ENCODE peak calls at places on chromosomes 4 and X, in seven cellular contexts. J, X, M, D, R, Z and N are unnamed samples.

GRCh38 chr4:7978907-7979651 is 39.4 kb upstream of the AFAP1 start:
- DNase-seq in D (no peak), Z (no peak), R (no peak), M (no peak), X (no peak), J (no peak), N (no peak)

GRCh38 chr4:126960760-126961159 is 672.0 kb upstream of the INTU start:
- DNase-seq in D (no peak), J (no peak), X (no peak), Z (no peak), R (no peak), M (no peak), N (no peak)

GRCh38 chr4:6915041-6916005 is 5.7 kb downstream of the TBC1D14 start:
- DNase-seq in R (no peak), X (no peak), J (no peak), D (no peak), M (no peak), Z (no peak), N (no peak)

GRCh38 chr4:87425711-87426110 is 3.3 kb downstream of the NUDT9 start:
- DNase-seq in Z (no peak), R (no peak), D (no peak), M (no peak), J (no peak), X (no peak), N (no peak)

GRCh38 chrX:39828971-39829370 is 268.8 kb downstream of the BCOR start:
- DNase-seq in R (no peak), J (no peak), D (no peak), Z (no peak), M (no peak), X (no peak), N (no peak)

GRCh38 chr4:150302553-150302952 is 224.3 kb downstream of the DCLK2 start:
- DNase-seq in M (no peak), R (peak), Z (no peak), D (no peak), X (peak), J (no peak), N (peak)

GRCh38 chr4:43351970-43352806 is 459.7 kb downstream of the GRXCR1 start:
- DNase-seq in J (no peak), X (peak), Z (no peak), M (no peak), D (no peak), R (no peak), N (no peak)

GRCh38 chr4:55549888-55550287 is 3.2 kb upstream of the CLOCK start:
- DNase-seq in Z (no peak), R (peak), M (no peak), J (no peak), D (no peak), X (peak), N (peak)

GRCh38 chrX:148500428-148501120 is at the start of gene AFF2:
- DNase-seq in Z (peak), D (peak), X (no peak), M (no peak), J (peak), R (peak), N (no peak)

GRCh38 chr4:113582737-113583136 is 178.8 kb downstream of the CAMK2D start:
- DNase-seq in M (no peak), R (no peak), D (no peak), Z (no peak), X (no peak), J (no peak), N (no peak)

GRCh38 chr4:113575391-113575790 is 186.1 kb downstream of the CAMK2D start:
- DNase-seq in M (no peak), J (no peak), R (peak), D (no peak), Z (no peak), X (no peak), N (no peak)

GRCh38 chr4:113574636-113575103 is 186.9 kb downstream of the CAMK2D start:
- DNase-seq in X (peak), D (no peak), R (peak), J (no peak), Z (no peak), M (no peak), N (no peak)

GRCh38 chr4:113576947-113577678 is 184.4 kb downstream of the CAMK2D start:
- DNase-seq in Z (no peak), X (no peak), M (no peak), J (no peak), R (peak), D (no peak), N (no peak)

DNA sequence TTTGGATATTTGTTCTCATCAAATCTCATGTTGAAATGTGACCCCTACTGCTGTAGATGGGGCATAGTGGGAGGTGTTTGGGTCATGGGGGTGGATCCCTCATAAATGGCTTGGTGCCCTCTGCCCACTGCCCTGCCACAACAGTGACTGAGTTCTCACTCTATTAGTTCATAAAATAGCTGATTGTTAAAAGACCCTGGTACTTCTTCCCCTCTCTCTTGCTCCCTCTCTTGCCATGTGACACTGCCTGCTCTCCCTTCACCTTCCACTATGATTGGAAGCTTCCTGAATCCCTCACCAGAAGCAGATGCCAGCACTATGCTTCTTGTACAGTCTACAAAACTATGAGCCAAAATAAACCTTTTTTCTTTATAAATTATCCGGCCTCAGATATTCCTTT is 182.2 kb downstream of the CAMK2D start:
- DNase-seq in M (no peak), X (no peak), J (no peak), D (no peak), Z (no peak), R (no peak), N (no peak)
- H3K27ac ChIP-seq in M (no peak), X (no peak), J (no peak), D (no peak), Z (no peak), R (no peak), N (no peak)

GRCh38 chr4:158159054-158159717 is 13.6 kb downstream of the GASK1B start:
- DNase-seq in X (peak), R (peak), M (no peak), D (no peak), J (no peak), Z (no peak), N (peak)
- H3K27ac ChIP-seq in X (no peak), R (no peak), M (peak), D (peak), J (peak), Z (peak), N (peak)

GRCh38 chrX:2485460-2485753 is 15.4 kb downstream of the DHRSX start:
- DNase-seq in Z (no peak), R (no peak), M (no peak), D (no peak), J (no peak), X (no peak), N (no peak)

GRCh38 chrX:2484721-2485459 is 15.9 kb downstream of the DHRSX start:
- DNase-seq in Z (no peak), R (peak), X (peak), D (no peak), M (peak), J (no peak), N (no peak)

GRCh38 chrX:2486476-2487133 is 14.2 kb downstream of the DHRSX start:
- DNase-seq in D (no peak), M (no peak), J (no peak), R (no peak), X (no peak), Z (no peak), N (no peak)

GRCh38 chrX:2487366-2487765 is 13.4 kb downstream of the DHRSX start:
- DNase-seq in D (no peak), R (no peak), J (no peak), X (no peak), M (no peak), Z (no peak), N (no peak)

DNA sequence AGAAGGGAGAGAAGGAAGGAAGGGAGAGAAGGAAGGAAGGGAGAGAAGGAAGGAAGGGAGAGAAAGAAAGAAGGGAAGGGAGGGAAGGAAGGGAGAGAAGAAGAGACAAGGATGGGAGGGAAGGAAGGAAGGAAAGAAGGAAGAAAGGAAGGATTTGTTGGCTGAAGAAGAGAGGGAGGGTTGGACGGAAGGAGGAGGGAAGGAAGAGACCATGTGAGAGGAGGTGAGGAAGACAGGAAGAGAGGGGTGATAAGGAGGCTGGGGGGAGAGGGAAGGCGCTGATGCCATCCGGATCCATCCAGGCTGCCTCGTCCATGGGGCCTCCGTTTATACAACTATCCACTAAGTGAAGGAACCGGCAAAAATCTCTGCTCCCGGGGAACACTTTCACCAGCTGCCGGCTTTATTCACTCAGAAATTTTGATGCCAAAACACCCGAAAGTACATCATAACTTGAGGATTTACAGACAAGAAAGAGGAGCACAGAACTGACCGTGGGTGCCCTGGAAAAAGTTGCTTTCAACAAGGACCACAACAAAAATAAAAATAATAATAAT is 14.9 kb downstream of the DHRSX start:
- DNase-seq in M (no peak), R (no peak), D (no peak), Z (no peak), J (no peak), X (no peak), N (no peak)
- H3K27ac ChIP-seq in M (peak), R (peak), D (peak), Z (no peak), J (peak), X (no peak), N (peak)

GRCh38 chr4:107977966-107978705 is 11.6 kb upstream of the HADH start:
- DNase-seq in J (no peak), D (no peak), R (no peak), Z (no peak), M (no peak), X (no peak), N (no peak)
- H3K27ac ChIP-seq in J (no peak), D (no peak), R (no peak), Z (no peak), M (peak), X (no peak), N (no peak)

DNA sequence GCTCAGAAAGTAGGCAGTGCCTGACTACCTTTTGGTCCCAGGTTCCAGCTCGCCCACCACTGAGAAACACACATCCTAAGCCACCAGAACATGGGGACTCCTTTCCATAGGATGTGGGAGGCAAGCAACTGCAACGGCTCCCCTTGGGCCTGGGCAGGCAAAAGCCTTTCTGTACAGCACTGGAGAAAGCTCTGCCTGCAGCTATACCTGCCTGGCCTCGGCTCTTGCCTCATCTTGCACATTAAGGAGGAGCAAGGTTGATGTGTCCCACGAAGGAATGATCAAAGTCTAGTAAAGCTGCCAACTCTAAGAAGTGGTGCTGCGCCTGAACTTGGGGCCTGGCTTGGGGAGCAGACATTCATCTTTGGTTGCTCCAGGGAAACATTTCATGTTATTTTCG is 19.6 kb downstream of the CCNG2 start:
- DNase-seq in J (no peak), R (no peak), Z (no peak), X (peak), D (no peak), M (no peak), N (no peak)
- H3K27ac ChIP-seq in J (no peak), R (no peak), Z (no peak), X (no peak), D (no peak), M (no peak), N (peak)

GRCh38 chrX:23802431-23802830 is 19.5 kb downstream of the SAT1 start:
- DNase-seq in Z (no peak), X (no peak), R (peak), J (no peak), M (no peak), D (no peak), N (no peak)
- H3K27ac ChIP-seq in Z (no peak), X (peak), R (no peak), J (no peak), M (no peak), D (peak), N (peak)

GRCh38 chrX:113950081-113950678 is 633.7 kb upstream of the HTR2C start:
- DNase-seq in M (no peak), D (no peak), R (no peak), X (no peak), J (no peak), Z (no peak), N (no peak)
- H3K27ac ChIP-seq in M (no peak), D (no peak), R (no peak), X (no peak), J (no peak), Z (no peak), N (no peak)

DNA sequence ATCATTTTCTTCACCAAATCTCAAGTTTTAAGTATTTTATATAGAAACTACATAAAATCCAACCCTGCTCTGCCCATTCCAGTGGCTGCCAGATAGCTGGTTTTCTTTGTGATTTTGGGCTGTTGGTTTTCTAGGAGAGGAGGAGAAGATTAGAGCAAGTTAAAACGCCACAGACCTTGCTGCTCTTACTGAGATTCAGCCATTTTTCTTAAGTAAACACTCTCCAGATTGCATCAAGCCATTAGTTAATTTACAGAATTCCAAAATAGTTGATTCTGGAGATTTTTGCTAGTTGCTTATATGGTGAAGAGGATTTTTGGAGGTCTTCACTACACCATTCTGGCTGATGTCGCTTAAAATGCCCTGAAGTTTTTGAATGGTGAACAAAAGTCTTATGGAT is 366.2 kb downstream of the MAPK10 start:
- DNase-seq in R (no peak), X (no peak), D (no peak), M (no peak), J (no peak), Z (no peak), N (no peak)
- H3K27ac ChIP-seq in R (no peak), X (no peak), D (no peak), M (no peak), J (no peak), Z (no peak), N (no peak)